ENCODE peak calls at places on chromosomes 4 and X, in six cellular contexts. G, P, F, B, D and A are unnamed samples.
A peak's percentile ranks its signal among the peaks of the same experiment; 100 is the strongest.

GRCh38 chr4:15955670-15956069 is 7.3 kb downstream of the FGFBP2 start:
- DNase-seq in G (no peak), P (no peak), F (no peak), B (no peak), D (no peak), A (no peak)

GRCh38 chr4:1017211-1017610 is 5.8 kb downstream of the FGFRL1 start:
- DNase-seq in G (no peak), P (no peak), F (no peak), B (peak; percentile 9), D (no peak), A (no peak)

GRCh38 chrX:45571453-45571852 is 370.8 kb upstream of the DIPK2B start:
- DNase-seq in G (no peak), P (no peak), F (no peak), B (no peak), D (no peak), A (no peak)

GRCh38 chrX:22110729-22111494 is 78.8 kb downstream of the PHEX start:
- DNase-seq in G (peak; percentile 44), P (no peak), F (no peak), B (no peak), D (no peak), A (no peak)

GRCh38 chrX:118216488-118216887 is 99.9 kb upstream of the KLHL13 start:
- DNase-seq in G (no peak), P (no peak), F (no peak), B (no peak), D (no peak), A (no peak)

GRCh38 chr4:121736735-121737351 is 28.1 kb downstream of the SMIM43 start:
- DNase-seq in G (peak; percentile 63), P (no peak), F (no peak), B (peak; percentile 45), D (peak; percentile 60), A (no peak)

GRCh38 chrX:1529756-1530155 is 7.2 kb downstream of the P2RY8 start:
- DNase-seq in G (no peak), P (no peak), F (no peak), B (no peak), D (no peak), A (no peak)

GRCh38 chr4:175034986-175035705 is 117.0 kb downstream of the ADAM29 start:
- DNase-seq in G (no peak), P (no peak), F (no peak), B (no peak), D (no peak), A (no peak)

GRCh38 chrX:38857736-38858432 is 56.6 kb downstream of the MID1IP1 start:
- DNase-seq in G (no peak), P (no peak), F (no peak), B (no peak), D (no peak), A (no peak)
- TF ChIP-seq CTCF in G (no peak), P (no peak), F (no peak), B (no peak), D (no peak), A (no peak)

DNA sequence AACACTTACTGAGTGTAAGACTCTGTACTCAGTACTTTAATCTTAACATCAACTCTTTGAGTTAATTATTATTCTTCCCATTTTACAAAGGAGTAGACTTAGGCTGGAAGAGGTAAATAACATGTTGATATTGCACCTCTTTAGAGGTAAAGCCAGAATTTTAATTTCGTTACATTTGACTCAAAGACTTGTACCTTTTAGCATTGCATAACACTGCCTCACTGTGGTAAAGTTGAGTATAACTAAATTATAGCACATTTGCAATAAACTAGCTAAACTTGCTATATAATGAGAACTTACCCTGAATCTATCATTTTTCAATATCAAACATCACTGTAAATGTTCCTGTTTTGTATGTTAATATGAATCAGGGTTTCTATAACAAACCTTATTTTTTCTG is 218.5 kb downstream of the PRR32 start:
- DNase-seq in G (no peak), P (no peak), F (no peak), B (no peak), D (no peak), A (no peak)
- TF ChIP-seq CTCF in G (no peak), P (no peak), F (no peak), B (no peak), D (no peak), A (no peak)

GRCh38 chr4:52173470-52174055 is 122.5 kb downstream of the SPATA18 start:
- DNase-seq in G (peak; percentile 78), P (no peak), F (peak; percentile 39), B (no peak), D (no peak), A (no peak)

GRCh38 chr4:52172166-52172565 is 121.1 kb downstream of the SPATA18 start:
- DNase-seq in G (peak; percentile 8), P (no peak), F (no peak), B (no peak), D (no peak), A (no peak)
- TF ChIP-seq CTCF in G (peak; percentile 39), P (no peak), F (no peak), B (peak; percentile 12), D (no peak), A (no peak)

GRCh38 chr4:168643796-168644159 is 146.9 kb downstream of the PALLD start:
- DNase-seq in G (no peak), P (no peak), F (no peak), B (no peak), D (no peak), A (no peak)

GRCh38 chr4:168639914-168640313 is 143.1 kb downstream of the PALLD start:
- DNase-seq in G (no peak), P (no peak), F (no peak), B (no peak), D (no peak), A (no peak)

GRCh38 chr4:168643083-168643795 is 146.4 kb downstream of the PALLD start:
- DNase-seq in G (peak; percentile 67), P (no peak), F (no peak), B (no peak), D (no peak), A (no peak)

GRCh38 chr4:168637872-168638756 is 141.3 kb downstream of the PALLD start:
- DNase-seq in G (peak; percentile 87), P (peak; percentile 70), F (no peak), B (no peak), D (no peak), A (no peak)

DNA sequence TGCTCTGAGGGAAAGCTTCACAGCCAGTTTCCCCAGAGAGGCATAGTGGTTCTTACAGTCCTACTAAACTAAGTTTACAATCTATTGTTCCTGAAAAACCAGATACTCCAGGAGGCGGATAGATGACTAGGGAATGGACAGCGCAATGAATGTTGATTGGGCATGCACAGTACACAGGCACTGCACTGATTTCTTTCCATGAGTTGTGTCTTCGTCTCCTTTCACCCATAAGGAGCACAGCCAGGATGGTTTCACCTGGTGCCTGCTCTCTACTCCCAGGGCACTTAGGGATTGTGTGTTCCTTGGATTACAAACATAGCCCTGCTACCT is 144.9 kb downstream of the PALLD start:
- DNase-seq in G (no peak), P (no peak), F (no peak), B (no peak), D (no peak), A (no peak)
- TF ChIP-seq CTCF in G (no peak), P (no peak), F (no peak), B (no peak), D (no peak), A (no peak)

DNA sequence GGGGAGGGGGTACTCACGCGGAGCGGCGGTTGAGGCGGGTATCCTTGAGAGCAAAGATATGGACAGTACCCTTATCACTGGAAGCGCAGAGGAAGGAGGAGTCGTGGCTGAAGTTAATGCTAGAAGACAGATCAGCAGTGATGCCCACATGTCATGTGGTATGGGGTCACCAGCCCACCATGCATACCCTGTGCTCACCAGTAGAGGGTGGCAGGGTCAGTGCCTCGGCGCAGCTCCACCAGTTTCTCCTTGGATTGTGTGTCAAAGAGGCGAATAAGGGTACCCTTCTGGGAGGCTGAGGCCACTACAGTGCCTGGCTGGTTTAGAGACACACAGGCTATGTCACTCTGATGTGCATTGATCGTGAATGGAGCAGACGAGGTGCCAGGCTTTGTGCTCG is 1.5 kb upstream of the PRAF2 start:
- DNase-seq in G (no peak), P (no peak), F (no peak), B (no peak), D (no peak), A (no peak)
- TF ChIP-seq CTCF in G (no peak), P (no peak), F (no peak), B (no peak), D (peak; percentile 7), A (no peak)

DNA sequence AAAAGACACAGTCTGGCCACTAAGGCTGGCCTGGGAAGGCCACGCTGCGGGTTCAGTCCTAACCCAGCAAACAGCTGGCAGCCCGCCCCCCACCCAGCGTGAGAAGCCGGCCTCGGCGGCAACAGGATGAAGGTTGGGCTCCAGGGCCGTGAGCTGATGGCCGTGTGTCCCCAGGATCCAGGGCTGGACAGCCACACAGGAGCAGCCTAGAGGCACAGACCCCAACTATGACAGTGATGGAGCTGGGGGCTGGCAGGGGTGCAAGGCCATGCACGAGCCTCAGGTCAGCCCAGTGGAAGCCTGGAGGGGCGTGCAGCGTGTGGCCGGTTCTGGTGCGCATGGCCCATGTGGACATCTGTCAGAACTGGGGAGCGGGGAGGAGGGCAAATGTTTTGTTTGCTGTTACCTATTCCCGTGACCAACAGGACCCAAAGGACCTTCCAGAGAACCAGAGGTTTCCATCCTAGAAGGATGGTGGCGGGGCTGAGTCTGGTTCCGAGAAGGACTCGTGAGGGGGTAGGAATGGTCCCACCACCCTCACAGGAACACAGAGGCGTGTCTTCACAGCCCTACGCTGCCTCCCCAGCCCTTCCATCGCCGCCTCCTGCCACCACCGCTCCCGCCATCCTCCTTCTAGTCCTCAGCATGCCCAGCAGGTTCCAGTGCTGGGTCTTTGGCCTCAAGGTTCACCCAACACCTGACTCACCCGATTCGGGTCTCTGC is 46.5 kb downstream of the ZFYVE28 start:
- DNase-seq in G (no peak), P (no peak), F (no peak), B (no peak), D (no peak), A (no peak)
- TF ChIP-seq CTCF in G (no peak), P (no peak), F (no peak), B (no peak), D (no peak), A (no peak)